ENCODE peak calls at places on chromosomes 16 and 17, in nine cellular contexts. One of them, this sample, is unnamed. For H3K9me3, the result is how much of the 10 kb centered on the place peaks cover.

GRCh38 chr17:5362162-5362811 is 57.2 kb downstream of the NUP88 start:
- DNase-seq in vagina: no peak
- DNase-seq in stomach: no peak
- DNase-seq in transverse colon: no peak
- DNase-seq in SK-N-SH: no peak
- DNase-seq in Panc1: no peak
- DNase-seq in spleen: no peak
- DNase-seq in sigmoid colon: no peak
- DNase-seq in GM12878: no peak
- DNase-seq in this sample: no peak

GRCh38 chr16:27315333-27316037 is 1.7 kb downstream of the IL4R start:
- DNase-seq in vagina: no peak
- DNase-seq in stomach: peak
- DNase-seq in transverse colon: peak
- DNase-seq in SK-N-SH: no peak
- DNase-seq in Panc1: no peak
- DNase-seq in spleen: peak
- DNase-seq in sigmoid colon: peak
- DNase-seq in GM12878: no peak
- DNase-seq in this sample: peak

GRCh38 chr17:2179615-2180295 is 123.8 kb downstream of the SMG6 start:
- DNase-seq in vagina: no peak
- DNase-seq in stomach: peak
- DNase-seq in transverse colon: peak
- DNase-seq in SK-N-SH: peak
- DNase-seq in Panc1: no peak
- DNase-seq in spleen: no peak
- DNase-seq in sigmoid colon: peak
- DNase-seq in GM12878: no peak
- DNase-seq in this sample: peak

GRCh38 chr16:76947694-76948093 is 243.3 kb upstream of the MON1B start:
- DNase-seq in vagina: no peak
- DNase-seq in stomach: no peak
- DNase-seq in transverse colon: no peak
- DNase-seq in SK-N-SH: peak
- DNase-seq in Panc1: no peak
- DNase-seq in spleen: no peak
- DNase-seq in sigmoid colon: no peak
- DNase-seq in GM12878: no peak
- DNase-seq in this sample: no peak

GRCh38 chr16:6341993-6342392 is 990.7 kb upstream of the RBFOX1 start:
- DNase-seq in vagina: no peak
- DNase-seq in stomach: no peak
- DNase-seq in transverse colon: no peak
- DNase-seq in SK-N-SH: no peak
- DNase-seq in Panc1: no peak
- DNase-seq in spleen: no peak
- DNase-seq in sigmoid colon: no peak
- DNase-seq in GM12878: no peak
- DNase-seq in this sample: no peak

GRCh38 chr16:67713647-67714273 is 5.4 kb downstream of the GFOD2 start:
- DNase-seq in vagina: no peak
- DNase-seq in stomach: no peak
- DNase-seq in transverse colon: peak
- DNase-seq in SK-N-SH: no peak
- DNase-seq in Panc1: no peak
- DNase-seq in spleen: peak
- DNase-seq in sigmoid colon: no peak
- DNase-seq in GM12878: no peak
- DNase-seq in this sample: no peak

GRCh38 chr17:5557485-5557884 is 26.8 kb downstream of the NLRP1 start:
- DNase-seq in vagina: no peak
- DNase-seq in stomach: no peak
- DNase-seq in transverse colon: no peak
- DNase-seq in SK-N-SH: no peak
- DNase-seq in Panc1: no peak
- DNase-seq in spleen: no peak
- DNase-seq in sigmoid colon: no peak
- DNase-seq in GM12878: no peak
- DNase-seq in this sample: no peak

GRCh38 chr16:50300942-50301625 is 34.7 kb downstream of the ADCY7 start:
- DNase-seq in vagina: no peak
- DNase-seq in stomach: no peak
- DNase-seq in transverse colon: no peak
- DNase-seq in SK-N-SH: peak
- DNase-seq in Panc1: no peak
- DNase-seq in spleen: peak
- DNase-seq in sigmoid colon: peak
- DNase-seq in GM12878: no peak
- DNase-seq in this sample: peak

GRCh38 chr17:51528116-51528515 is 267.8 kb downstream of the UTP18 start:
- DNase-seq in vagina: no peak
- DNase-seq in stomach: no peak
- DNase-seq in transverse colon: no peak
- DNase-seq in SK-N-SH: no peak
- DNase-seq in Panc1: no peak
- DNase-seq in spleen: no peak
- DNase-seq in sigmoid colon: no peak
- DNase-seq in GM12878: no peak
- DNase-seq in this sample: no peak

GRCh38 chr17:17134952-17135340 is 71.2 kb downstream of the PLD6 start:
- DNase-seq in vagina: no peak
- DNase-seq in stomach: no peak
- DNase-seq in transverse colon: no peak
- DNase-seq in SK-N-SH: no peak
- DNase-seq in Panc1: no peak
- DNase-seq in spleen: no peak
- DNase-seq in sigmoid colon: no peak
- DNase-seq in GM12878: no peak
- DNase-seq in this sample: no peak

GRCh38 chr16:57941016-57941656 is 29.8 kb downstream of the CNGB1 start:
- DNase-seq in vagina: no peak
- DNase-seq in stomach: peak
- DNase-seq in transverse colon: peak
- DNase-seq in SK-N-SH: peak
- DNase-seq in Panc1: no peak
- DNase-seq in spleen: no peak
- DNase-seq in sigmoid colon: no peak
- DNase-seq in GM12878: no peak
- DNase-seq in this sample: no peak

GRCh38 chr16:87924937-87925670 is 11.2 kb downstream of the CA5A start:
- DNase-seq in vagina: no peak
- DNase-seq in stomach: peak
- DNase-seq in transverse colon: no peak
- DNase-seq in SK-N-SH: no peak
- DNase-seq in Panc1: no peak
- DNase-seq in spleen: no peak
- DNase-seq in sigmoid colon: no peak
- DNase-seq in GM12878: no peak
- DNase-seq in this sample: peak

GRCh38 chr16:88533945-88534641 is 36.1 kb upstream of the ZC3H18 start:
- DNase-seq in vagina: no peak
- DNase-seq in stomach: peak
- DNase-seq in transverse colon: peak
- DNase-seq in SK-N-SH: peak
- DNase-seq in Panc1: no peak
- DNase-seq in spleen: peak
- DNase-seq in sigmoid colon: peak
- DNase-seq in GM12878: no peak
- DNase-seq in this sample: peak

GRCh38 chr17:65627892-65628622 is 66.6 kb upstream of the AXIN2 start:
- DNase-seq in vagina: no peak
- DNase-seq in stomach: peak
- DNase-seq in transverse colon: peak
- DNase-seq in SK-N-SH: no peak
- DNase-seq in Panc1: peak
- DNase-seq in spleen: no peak
- DNase-seq in sigmoid colon: peak
- DNase-seq in GM12878: no peak
- DNase-seq in this sample: no peak

GRCh38 chr17:54883939-54884338 is 16.7 kb upstream of the TOM1L1 start:
- DNase-seq in vagina: no peak
- DNase-seq in stomach: no peak
- DNase-seq in transverse colon: no peak
- DNase-seq in SK-N-SH: no peak
- DNase-seq in Panc1: no peak
- DNase-seq in spleen: no peak
- DNase-seq in sigmoid colon: no peak
- DNase-seq in GM12878: no peak
- DNase-seq in this sample: no peak

GRCh38 chr16:80971814-80972213 is 34.9 kb downstream of the CMC2 start:
- DNase-seq in vagina: no peak
- DNase-seq in stomach: no peak
- DNase-seq in transverse colon: no peak
- DNase-seq in SK-N-SH: no peak
- DNase-seq in Panc1: no peak
- DNase-seq in spleen: no peak
- DNase-seq in sigmoid colon: no peak
- DNase-seq in GM12878: no peak
- DNase-seq in this sample: no peak

GRCh38 chr16:51359141-51359960 is 208.3 kb upstream of the SALL1 start:
- DNase-seq in vagina: no peak
- DNase-seq in stomach: no peak
- DNase-seq in transverse colon: peak
- DNase-seq in SK-N-SH: peak
- DNase-seq in Panc1: no peak
- DNase-seq in spleen: no peak
- DNase-seq in sigmoid colon: peak
- DNase-seq in GM12878: no peak
- DNase-seq in this sample: no peak

GRCh38 chr16:66264311-66265105 is 102.0 kb upstream of the CDH5 start:
- DNase-seq in vagina: peak
- DNase-seq in stomach: no peak
- DNase-seq in transverse colon: no peak
- DNase-seq in SK-N-SH: no peak
- DNase-seq in Panc1: no peak
- DNase-seq in spleen: no peak
- DNase-seq in sigmoid colon: peak
- DNase-seq in GM12878: no peak
- DNase-seq in this sample: no peak

GRCh38 chr16:72247821-72248253 is 75.9 kb upstream of the PMFBP1 start:
- DNase-seq in vagina: no peak
- DNase-seq in stomach: no peak
- DNase-seq in transverse colon: no peak
- DNase-seq in SK-N-SH: no peak
- DNase-seq in Panc1: no peak
- DNase-seq in spleen: no peak
- DNase-seq in sigmoid colon: peak
- DNase-seq in GM12878: no peak
- DNase-seq in this sample: no peak

GRCh38 chr17:46742539-46743270 is 75.8 kb downstream of the WNT3 start:
- DNase-seq in vagina: no peak
- DNase-seq in stomach: no peak
- DNase-seq in transverse colon: no peak
- DNase-seq in SK-N-SH: no peak
- DNase-seq in Panc1: peak
- DNase-seq in spleen: no peak
- DNase-seq in sigmoid colon: no peak
- DNase-seq in GM12878: no peak
- DNase-seq in this sample: no peak

GRCh38 chr17:76314392-76315227 is 6.5 kb upstream of the QRICH2 start:
- DNase-seq in vagina: no peak
- DNase-seq in stomach: no peak
- DNase-seq in transverse colon: no peak
- DNase-seq in SK-N-SH: no peak
- DNase-seq in Panc1: no peak
- DNase-seq in spleen: no peak
- DNase-seq in sigmoid colon: peak
- DNase-seq in GM12878: no peak
- DNase-seq in this sample: no peak
- TF ChIP-seq POLR2AphosphoS5 in vagina: no peak
- TF ChIP-seq POLR2AphosphoS5 in stomach: no peak
- TF ChIP-seq POLR2AphosphoS5 in transverse colon: no peak
- TF ChIP-seq POLR2AphosphoS5 in SK-N-SH: no peak
- TF ChIP-seq POLR2AphosphoS5 in Panc1: no peak
- TF ChIP-seq POLR2AphosphoS5 in spleen: no peak
- TF ChIP-seq POLR2AphosphoS5 in sigmoid colon: no peak
- TF ChIP-seq POLR2AphosphoS5 in GM12878: no peak
- TF ChIP-seq POLR2AphosphoS5 in this sample: peak

DNA sequence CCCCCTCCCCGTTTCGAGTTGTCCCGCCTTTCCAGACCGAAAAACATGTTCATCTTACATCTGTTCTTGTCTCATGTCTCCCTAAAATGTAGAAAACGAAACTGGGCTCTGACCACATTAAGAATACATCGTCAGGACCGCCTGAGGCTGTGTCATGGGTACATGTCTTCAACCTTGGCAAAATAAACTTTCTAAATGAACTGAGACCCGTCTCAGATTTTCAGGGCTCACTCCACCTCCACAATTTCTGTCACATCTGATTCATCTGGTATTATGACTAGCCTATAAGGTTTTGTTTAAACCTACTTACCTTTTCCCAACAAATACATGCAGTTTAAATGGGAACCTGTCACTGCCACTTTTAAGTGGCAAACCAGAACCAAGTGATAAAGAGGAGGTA is 621 bp downstream of the SDR42E1 start:
- DNase-seq in vagina: no peak
- DNase-seq in stomach: no peak
- DNase-seq in transverse colon: no peak
- DNase-seq in SK-N-SH: no peak
- DNase-seq in Panc1: no peak
- DNase-seq in spleen: no peak
- DNase-seq in sigmoid colon: no peak
- DNase-seq in GM12878: no peak
- DNase-seq in this sample: no peak
- H3K9me3 ChIP-seq in vagina: under half
- H3K9me3 ChIP-seq in stomach: under half
- H3K9me3 ChIP-seq in transverse colon: under half
- H3K9me3 ChIP-seq in SK-N-SH: under half
- H3K9me3 ChIP-seq in Panc1: under half
- H3K9me3 ChIP-seq in spleen: under half
- H3K9me3 ChIP-seq in sigmoid colon: under half
- H3K9me3 ChIP-seq in GM12878: under half
- H3K9me3 ChIP-seq in this sample: under half

GRCh38 chr16:29649560-29650494 is 13.2 kb upstream of the SPN start:
- DNase-seq in vagina: no peak
- DNase-seq in stomach: no peak
- DNase-seq in transverse colon: no peak
- DNase-seq in SK-N-SH: no peak
- DNase-seq in Panc1: no peak
- DNase-seq in spleen: no peak
- DNase-seq in sigmoid colon: no peak
- DNase-seq in GM12878: no peak
- DNase-seq in this sample: no peak
- TF ChIP-seq POLR2AphosphoS5 in vagina: no peak
- TF ChIP-seq POLR2AphosphoS5 in stomach: no peak
- TF ChIP-seq POLR2AphosphoS5 in transverse colon: no peak
- TF ChIP-seq POLR2AphosphoS5 in SK-N-SH: no peak
- TF ChIP-seq POLR2AphosphoS5 in Panc1: no peak
- TF ChIP-seq POLR2AphosphoS5 in spleen: no peak
- TF ChIP-seq POLR2AphosphoS5 in sigmoid colon: no peak
- TF ChIP-seq POLR2AphosphoS5 in GM12878: no peak
- TF ChIP-seq POLR2AphosphoS5 in this sample: no peak

DNA sequence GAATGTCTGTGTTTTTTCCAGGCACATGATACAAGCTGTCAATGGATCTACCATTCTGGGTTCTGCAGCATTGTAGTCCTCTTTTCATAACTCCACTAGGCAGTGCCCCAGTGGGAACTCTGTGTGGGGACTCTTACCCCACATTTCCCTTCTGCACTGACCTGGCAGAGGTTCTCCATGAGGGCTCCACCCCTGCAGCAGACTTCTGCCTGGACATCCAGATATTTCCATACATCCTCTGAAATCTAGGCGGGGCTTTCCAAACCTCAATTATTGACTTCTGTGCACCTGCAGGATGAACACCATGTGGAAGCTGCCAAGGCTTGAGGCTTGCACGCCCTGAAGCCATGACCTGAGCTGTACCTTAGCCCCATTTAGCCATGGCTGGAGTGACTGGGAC is 56.0 kb downstream of the ACSM2A start:
- DNase-seq in vagina: no peak
- DNase-seq in stomach: no peak
- DNase-seq in transverse colon: no peak
- DNase-seq in SK-N-SH: no peak
- DNase-seq in Panc1: no peak
- DNase-seq in spleen: no peak
- DNase-seq in sigmoid colon: no peak
- DNase-seq in GM12878: no peak
- DNase-seq in this sample: no peak
- H3K9me3 ChIP-seq in vagina: under half
- H3K9me3 ChIP-seq in stomach: under half
- H3K9me3 ChIP-seq in transverse colon: under half
- H3K9me3 ChIP-seq in SK-N-SH: under half
- H3K9me3 ChIP-seq in Panc1: under half
- H3K9me3 ChIP-seq in spleen: under half
- H3K9me3 ChIP-seq in sigmoid colon: under half
- H3K9me3 ChIP-seq in GM12878: under half
- H3K9me3 ChIP-seq in this sample: under half